ENCODE peak calls at places on chromosomes 4 and X, in five cellular contexts. C is GM23338, K is Peyer's patch, A is hepatocyte, T is left lung. M is an unnamed sample.

GRCh38 chrX:644304-645023 is 13.9 kb downstream of the SHOX start:
- DNase-seq in T (no peak), K (no peak), A (no peak), C (peak; percentile 68), M (no peak)

GRCh38 chr4:108702960-108703359 is 52.6 kb downstream of the OSTC start:
- DNase-seq in T (no peak), A (no peak), C (no peak), K (no peak), M (no peak)

GRCh38 chr4:126341927-126342326 is 1027.2 kb downstream of the FAT4 start:
- DNase-seq in A (no peak), T (no peak), C (peak; percentile 9), K (no peak), M (no peak)

GRCh38 chrX:129667412-129667811 is 12.7 kb upstream of the APLN start:
- DNase-seq in C (no peak), T (no peak), K (no peak), A (no peak), M (no peak)

GRCh38 chr4:54233697-54234496 is 4.8 kb downstream of the PDGFRA start:
- DNase-seq in C (peak; percentile 86), A (peak; percentile 91), T (peak; percentile 89), K (peak; percentile 58), M (peak; percentile 83)

GRCh38 chr4:57442834-57443291 is 332.7 kb upstream of the IGFBP7 start:
- DNase-seq in K (no peak), A (peak; percentile 77), T (no peak), C (peak; percentile 83), M (no peak)

GRCh38 chr4:149896428-149896827 is 80.8 kb upstream of the IQCM start:
- DNase-seq in T (no peak), K (no peak), A (peak; percentile 52), C (peak; percentile 40), M (no peak)

GRCh38 chrX:105488731-105489130 is 268.2 kb upstream of the TEX13A start:
- DNase-seq in C (no peak), K (no peak), A (no peak), T (no peak), M (no peak)

GRCh38 chrX:21638311-21638710 is 19.8 kb downstream of the KLHL34 start:
- DNase-seq in K (no peak), T (no peak), A (no peak), C (no peak), M (no peak)

GRCh38 chr4:41132055-41132683 is 82.2 kb downstream of the APBB2 start:
- DNase-seq in C (no peak), T (no peak), K (no peak), A (peak; percentile 72), M (no peak)

GRCh38 chrX:18288716-18289115 is 65.8 kb downstream of the SCML2 start:
- DNase-seq in K (no peak), T (no peak), C (peak; percentile 25), A (no peak), M (no peak)

GRCh38 chrX:28205905-28206304 is 224.7 kb upstream of the DCAF8L1 start:
- DNase-seq in C (peak; percentile 2), A (no peak), T (no peak), K (no peak), M (no peak)

GRCh38 chr4:47612116-47613023 is 127.3 kb downstream of the ATP10D start:
- DNase-seq in C (no peak), T (no peak), K (no peak), A (no peak), M (no peak)

GRCh38 chr4:173174184-173175156 is 5.9 kb downstream of the GALNT7 start:
- DNase-seq in C (no peak), K (no peak), A (peak; percentile 29), T (no peak), M (no peak)

GRCh38 chr4:173169428-173170209 is 1.0 kb downstream of the GALNT7 start:
- DNase-seq in C (peak; percentile 74), T (peak; percentile 94), A (peak; percentile 84), K (peak; percentile 73), M (peak; percentile 72)

GRCh38 chr4:173171098-173171497 is 2.5 kb downstream of the GALNT7 start:
- DNase-seq in C (peak; percentile 64), K (no peak), T (no peak), A (peak; percentile 37), M (no peak)

GRCh38 chr4:173170210-173170778 is 1.7 kb downstream of the GALNT7 start:
- DNase-seq in K (no peak), C (no peak), A (no peak), T (no peak), M (no peak)

DNA sequence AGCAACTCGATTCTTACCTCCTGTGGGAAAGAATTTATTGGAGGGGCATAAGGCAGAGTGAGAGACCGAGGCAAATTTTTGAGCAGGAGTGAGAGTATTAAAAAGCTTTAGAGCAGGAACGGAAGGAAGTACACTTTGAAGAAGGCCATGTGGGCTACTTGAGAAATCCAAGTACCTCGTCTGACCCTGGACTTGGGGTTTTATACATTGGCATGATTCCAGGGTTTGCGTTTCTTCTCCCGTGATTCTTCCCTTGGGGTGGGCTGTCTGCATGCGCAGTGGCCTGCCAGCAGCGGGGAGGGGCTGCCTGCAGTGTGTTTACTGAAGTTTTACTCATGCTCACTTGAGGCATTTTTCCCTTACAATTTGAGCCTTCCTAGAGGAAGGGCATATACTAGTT is 3.4 kb downstream of the GALNT7 start:
- DNase-seq in A (no peak), C (no peak), K (no peak), T (no peak), M (no peak)
- H3K27ac ChIP-seq in A (no peak overlapping the region), C (peak overlapping the region; percentile 29), K (no peak overlapping the region), T (no peak overlapping the region), M (no peak overlapping the region)

DNA sequence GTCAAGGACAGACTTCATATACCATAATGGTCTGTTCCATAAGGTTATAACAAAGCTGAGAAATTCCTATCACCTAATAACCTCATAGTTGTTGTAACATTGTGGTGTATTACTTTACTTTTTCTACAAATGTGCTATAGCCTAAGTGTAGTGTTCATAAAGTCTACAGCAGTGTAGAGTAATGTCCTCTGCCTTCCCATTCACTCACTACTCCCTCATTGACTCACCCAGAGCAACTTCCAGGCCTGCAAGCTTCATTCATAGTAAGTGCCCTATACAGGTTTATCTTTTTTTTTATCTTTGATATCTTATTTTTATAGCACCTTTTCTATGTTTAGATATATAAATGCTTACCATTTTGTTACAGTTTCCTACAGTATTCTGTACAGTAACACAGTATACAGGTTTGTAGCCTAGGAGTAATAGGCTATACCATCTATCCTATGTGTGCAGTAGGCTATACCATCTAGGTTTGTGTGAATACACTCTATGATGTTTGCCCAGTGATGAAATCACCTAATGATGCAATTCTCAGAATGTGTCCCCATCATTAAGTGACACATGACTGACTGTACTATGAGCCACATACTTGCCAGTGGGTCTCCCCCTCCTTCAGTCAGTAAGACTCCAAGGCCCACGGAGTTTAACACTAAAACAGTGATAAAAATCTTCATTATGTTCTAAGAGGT is 299.9 kb downstream of the UNC5C start:
- DNase-seq in K (no peak), A (peak; percentile 30), T (no peak), C (no peak), M (no peak)
- H3K4me3 ChIP-seq in K (no peak overlapping the region), A (no peak overlapping the region), T (no peak overlapping the region), C (no peak overlapping the region), M (no peak overlapping the region)

GRCh38 chr4:859496-859895 is 33.6 kb upstream of the CPLX1 start:
- DNase-seq in C (no peak), T (peak; percentile 52), A (no peak), K (no peak), M (no peak)

GRCh38 chr4:857461-857860 is 31.5 kb upstream of the CPLX1 start:
- DNase-seq in A (no peak), C (no peak), T (peak; percentile 31), K (no peak), M (no peak)

GRCh38 chr4:858136-858535 is 32.2 kb upstream of the CPLX1 start:
- DNase-seq in T (peak; percentile 69), K (no peak), C (no peak), A (no peak), M (no peak)

GRCh38 chr4:858831-859451 is 33.0 kb upstream of the CPLX1 start:
- DNase-seq in C (no peak), T (peak; percentile 77), A (no peak), K (no peak), M (no peak)

DNA sequence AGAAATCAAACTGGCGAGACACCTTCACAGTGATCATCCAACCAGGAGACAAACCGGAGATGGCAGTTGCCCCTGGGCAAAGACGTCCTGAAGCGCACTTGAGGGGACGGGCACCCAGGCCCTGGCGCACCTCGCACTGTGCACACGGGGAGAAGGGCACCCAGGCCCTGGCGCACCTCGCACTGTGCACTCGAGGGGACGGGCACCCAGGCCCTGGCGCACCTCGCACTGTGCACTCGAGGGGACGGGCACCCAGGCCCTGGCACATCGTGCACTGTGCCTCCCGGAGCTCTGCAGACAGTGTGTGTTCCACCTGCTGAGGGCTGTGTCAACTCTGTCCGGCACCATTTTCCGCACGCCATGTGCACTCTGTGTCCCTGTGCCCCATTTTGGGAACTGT is 34.6 kb upstream of the CPLX1 start:
- DNase-seq in C (no peak), K (no peak), A (no peak), T (peak; percentile 55), M (no peak)
- H3K36me3 ChIP-seq in C (peaks cover 5% of the 10 kb centered on the region), K (no peaks in the 10 kb centered on the region), A (no peaks in the 10 kb centered on the region), T (no peaks in the 10 kb centered on the region), M (peaks cover 72% of the 10 kb centered on the region)

GRCh38 chr4:5030152-5030668 is 11.0 kb upstream of the CYTL1 start:
- DNase-seq in T (no peak), C (no peak), K (no peak), A (no peak), M (no peak)

GRCh38 chr4:5033266-5033945 is 14.1 kb upstream of the CYTL1 start:
- DNase-seq in A (no peak), C (no peak), K (no peak), T (no peak), M (no peak)

GRCh38 chr4:5030927-5031326 is 11.7 kb upstream of the CYTL1 start:
- DNase-seq in K (no peak), T (no peak), A (no peak), C (no peak), M (no peak)

GRCh38 chr4:5034206-5034605 is 14.9 kb upstream of the CYTL1 start:
- DNase-seq in C (no peak), K (no peak), T (no peak), A (no peak), M (no peak)

GRCh38 chr4:5032825-5033224 is 13.6 kb upstream of the CYTL1 start:
- DNase-seq in K (no peak), A (no peak), C (no peak), T (no peak), M (no peak)
- H3K27ac ChIP-seq in K (no peak overlapping the region), A (peak overlapping the region; percentile 64), C (no peak overlapping the region), T (no peak overlapping the region), M (no peak overlapping the region)

GRCh38 chrX:153463031-153463430 is 7.3 kb downstream of the HAUS7 start:
- DNase-seq in K (no peak), T (peak; percentile 4), C (no peak), A (no peak), M (no peak)
- H3K4me3 ChIP-seq in K (no peak overlapping the region), T (no peak overlapping the region), C (no peak overlapping the region), A (no peak overlapping the region), M (no peak overlapping the region)

DNA sequence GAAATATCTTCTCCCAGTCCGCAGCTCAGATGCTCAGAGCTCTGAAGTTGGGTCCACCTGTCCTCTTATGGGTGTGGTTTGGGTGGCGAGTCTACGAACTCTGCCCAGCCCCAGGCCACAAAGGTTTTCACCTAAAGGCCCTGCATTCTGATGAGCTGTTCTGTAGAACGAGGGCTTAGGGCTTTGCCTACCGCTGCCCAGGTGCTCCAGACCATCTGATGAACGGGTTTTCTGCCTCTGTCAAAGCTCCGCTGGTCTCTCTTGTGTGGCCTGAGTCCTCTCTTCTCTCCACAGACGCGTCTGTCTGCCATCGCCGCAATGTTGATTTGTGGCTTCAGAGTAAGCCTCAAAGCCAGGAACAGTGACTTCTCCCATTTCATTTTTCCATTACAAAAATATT is 28.4 kb upstream of the CPLX1 start:
- DNase-seq in A (no peak), C (no peak), K (no peak), T (peak; percentile 13), M (no peak)
- H3K36me3 ChIP-seq in A (no peaks in the 10 kb centered on the region), C (peaks cover 5% of the 10 kb centered on the region), K (no peaks in the 10 kb centered on the region), T (no peaks in the 10 kb centered on the region), M (peaks cover 46% of the 10 kb centered on the region)

GRCh38 chr4:138034871-138035270 is 207.3 kb downstream of the SLC7A11 start:
- DNase-seq in T (no peak), K (no peak), C (no peak), A (no peak), M (no peak)
- H3K27ac ChIP-seq in T (no peak overlapping the region), K (no peak overlapping the region), C (no peak overlapping the region), A (no peak overlapping the region), M (no peak overlapping the region)

M was measured in right atrium auricular region.